ENCODE peak calls at places on chromosome 21, in ten cellular contexts. M is activated T-cell treated with anti-CD3 and anti-CD28 coated beads for 1 hour; D is mammary epithelial cell; E is stimulated activated CD4-positive, alpha-beta T cell treated with anti-CD3 and anti-CD28 coated beads, Interleukin-2, amount 100 ng/mL, for 48 hours; R is brain pericyte; K is PC-9; Z is upper lobe of right lung; C is stimulated activated CD8-positive, alpha-beta memory T cell treated with anti-CD3 and anti-CD28 coated beads, Interleukin-7, amount 100 ng/mL, for 48 hours; X is GM06990; O is EL. B is an unnamed sample.

GRCh38 chr21:32131960-32132359 is 146.9 kb downstream of the MIS18A start:
- DNase-seq in M (no peak), D (no peak), E (no peak), R (no peak), K (no peak), Z (no peak), C (no peak), X (no peak), O (peak; percentile 4), B (no peak)

GRCh38 chr21:33855190-33855589 is 60.4 kb downstream of the ATP5PO start:
- DNase-seq in M (no peak), D (no peak), E (no peak), R (no peak), K (no peak), Z (no peak), C (no peak), X (no peak), O (no peak), B (no peak)

GRCh38 chr21:25903599-25903998 is 168.8 kb downstream of the GABPA start:
- DNase-seq in M (no peak), D (no peak), E (no peak), R (no peak), K (no peak), Z (no peak), C (no peak), X (peak; percentile 25), O (no peak), B (no peak)

GRCh38 chr21:40886931-40887330 is 40.0 kb upstream of the DSCAM start:
- DNase-seq in M (no peak), D (peak; percentile 93), E (no peak), R (no peak), K (no peak), Z (no peak), C (no peak), X (no peak), O (no peak), B (no peak)

GRCh38 chr21:28731700-28732321 is 260.9 kb downstream of the LTN1 start:
- DNase-seq in M (no peak), D (no peak), E (no peak), R (no peak), K (no peak), Z (no peak), C (no peak), X (no peak), O (no peak), B (no peak)

GRCh38 chr21:43609501-43610340 is 49.6 kb downstream of the HSF2BP start:
- DNase-seq in M (no peak), D (peak; percentile 87), E (no peak), R (peak; percentile 84), K (peak; percentile 59), Z (no peak), C (no peak), X (no peak), O (peak; percentile 76), B (no peak)

GRCh38 chr21:39637971-39638628 is 25.4 kb downstream of the B3GALT5 start:
- DNase-seq in M (no peak), D (no peak), E (no peak), R (no peak), K (no peak), Z (no peak), C (no peak), X (no peak), O (no peak), B (no peak)

GRCh38 chr21:36516271-36516670 is 36.3 kb upstream of the CLDN14 start:
- DNase-seq in M (no peak), D (no peak), E (no peak), R (no peak), K (no peak), Z (no peak), C (no peak), X (no peak), O (no peak), B (no peak)

GRCh38 chr21:23067672-23068071 is 2069.5 kb downstream of the NCAM2 start:
- DNase-seq in M (no peak), D (no peak), E (no peak), R (no peak), K (no peak), Z (no peak), C (no peak), X (no peak), O (no peak), B (no peak)

GRCh38 chr21:42969193-42969600 is 5.2 kb upstream of the PKNOX1 start:
- DNase-seq in M (no peak), D (no peak), E (no peak), R (no peak), K (no peak), Z (no peak), C (no peak), X (no peak), O (no peak), B (no peak)

GRCh38 chr21:38420140-38420539 is 78.1 kb downstream of the ERG start:
- DNase-seq in M (no peak), D (no peak), E (no peak), R (no peak), K (no peak), Z (no peak), C (no peak), X (no peak), O (no peak), B (no peak)

GRCh38 chr21:36134820-36135390 is at the start of gene CBR3:
- DNase-seq in M (peak; percentile 33), D (no peak), E (peak; percentile 50), R (no peak), K (peak; percentile 60), Z (peak; percentile 77), C (peak; percentile 16), X (peak; percentile 39), O (peak; percentile 75), B (no peak)

GRCh38 chr21:37862536-37862935 is 53.7 kb downstream of the KCNJ6 start:
- DNase-seq in M (no peak), D (peak; percentile 38), E (no peak), R (no peak), K (no peak), Z (no peak), C (no peak), X (no peak), O (peak; percentile 35), B (no peak)

GRCh38 chr21:42009018-42009830 is 936 bp downstream of the ZBTB21 start:
- DNase-seq in M (peak; percentile 25), D (peak; percentile 60), E (peak; percentile 58), R (no peak), K (peak; percentile 26), Z (peak; percentile 85), C (peak; percentile 33), X (peak; percentile 71), O (peak; percentile 50), B (no peak)

GRCh38 chr21:44012474-44013379 is 618 bp downstream of the TRAPPC10 start:
- DNase-seq in M (peak; percentile 75), D (peak; percentile 40), E (peak; percentile 75), R (no peak), K (peak; percentile 41), Z (peak; percentile 90), C (peak; percentile 79), X (peak; percentile 87), O (peak; percentile 28), B (peak; percentile 90)

GRCh38 chr21:31117046-31117916 is 79.0 kb upstream of the KRTAP19-8 start:
- DNase-seq in M (no peak), D (peak; percentile 73), E (no peak), R (no peak), K (peak; percentile 28), Z (no peak), C (no peak), X (no peak), O (peak; percentile 71), B (no peak)

GRCh38 chr21:38853421-38853919 is 47.7 kb downstream of the ETS2 start:
- DNase-seq in M (no peak), D (peak; percentile 98), E (no peak), R (peak; percentile 82), K (peak; percentile 87), Z (no peak), C (no peak), X (peak; percentile 31), O (peak; percentile 87), B (no peak)

GRCh38 chr21:25735221-25735894 is 586 bp downstream of the GABPA start:
- DNase-seq in M (peak; percentile 78), D (peak; percentile 73), E (peak; percentile 70), R (no peak), K (peak; percentile 77), Z (peak; percentile 96), C (peak; percentile 64), X (peak; percentile 91), O (peak; percentile 85), B (peak; percentile 84)

GRCh38 chr21:38780879-38781278 is 24.9 kb upstream of the ETS2 start:
- DNase-seq in M (no peak), D (no peak), E (no peak), R (no peak), K (no peak), Z (no peak), C (no peak), X (peak; percentile 28), O (no peak), B (no peak)

GRCh38 chr21:37450385-37451044 is 83.9 kb downstream of the DYRK1A start:
- DNase-seq in M (no peak), D (peak; percentile 60), E (no peak), R (no peak), K (peak; percentile 3), Z (no peak), C (no peak), X (no peak), O (peak; percentile 73), B (no peak)

GRCh38 chr21:18244721-18245486 is at the start of gene CHODL:
- DNase-seq in M (no peak), D (no peak), E (no peak), R (no peak), K (no peak), Z (peak; percentile 63), C (no peak), X (no peak), O (no peak), B (no peak)

GRCh38 chr21:31988492-31989285 is 115.9 kb downstream of the HUNK start:
- DNase-seq in M (no peak), D (no peak), E (no peak), R (no peak), K (no peak), Z (no peak), C (no peak), X (no peak), O (no peak), B (no peak)

GRCh38 chr21:35275776-35276175 is 226.7 kb upstream of the RUNX1 start:
- DNase-seq in M (no peak), D (peak; percentile 98), E (no peak), R (no peak), K (no peak), Z (no peak), C (no peak), X (no peak), O (no peak), B (no peak)

GRCh38 chr21:44506279-44507255 is 33.4 kb downstream of the KRTAP10-1 start:
- DNase-seq in M (no peak), D (no peak), E (no peak), R (no peak), K (no peak), Z (no peak), C (no peak), X (no peak), O (no peak), B (no peak)

GRCh38 chr21:19855522-19855921 is 1142.7 kb upstream of the NCAM2 start:
- DNase-seq in M (no peak), D (no peak), E (no peak), R (no peak), K (no peak), Z (no peak), C (no peak), X (no peak), O (no peak), B (no peak)

GRCh38 chr21:41745971-41746743 is 20.7 kb downstream of the RIPK4 start:
- DNase-seq in M (no peak), D (no peak), E (no peak), R (no peak), K (no peak), Z (no peak), C (no peak), X (no peak), O (no peak), B (no peak)

GRCh38 chr21:42571391-42572150 is 57.9 kb downstream of the SLC37A1 start:
- DNase-seq in M (no peak), D (no peak), E (no peak), R (no peak), K (no peak), Z (peak; percentile 44), C (no peak), X (no peak), O (no peak), B (no peak)

GRCh38 chr21:32962286-32962685 is 63.4 kb upstream of the OLIG2 start:
- DNase-seq in M (no peak), D (no peak), E (no peak), R (no peak), K (no peak), Z (no peak), C (no peak), X (no peak), O (no peak), B (no peak)